ENCODE peak calls at places on chromosomes 12 and 14, in four cellular contexts. Z is K562, C is GM12878, E is WTC11. A is an unnamed sample.

GRCh38 chr14:74915826-74916225 is 7.2 kb downstream of the RPS6KL1 start:
- DNase-seq in Z (no peak), C (no peak), E (no peak), A (no peak)

GRCh38 chr12:122732611-122733010 is 2.0 kb upstream of the HCAR1 start:
- DNase-seq in Z (no peak), C (no peak), E (no peak), A (no peak)

GRCh38 chr12:66491812-66492361 is 187.0 kb downstream of the GRIP1 start:
- DNase-seq in Z (no peak), C (no peak), E (no peak), A (no peak)

GRCh38 chr12:131239384-131240094 is 285.8 kb downstream of the ADGRD1 start:
- DNase-seq in Z (peak), C (peak), E (no peak), A (no peak)

GRCh38 chr14:21278632-21279031 is 1.3 kb upstream of the RPGRIP1 start:
- DNase-seq in Z (no peak), C (no peak), E (no peak), A (no peak)

GRCh38 chr12:107718606-107719005 is 33.0 kb downstream of the PWP1 start:
- DNase-seq in Z (no peak), C (no peak), E (no peak), A (no peak)

GRCh38 chr12:108821407-108822397 is 35.7 kb downstream of the SSH1 start:
- DNase-seq in Z (peak), C (no peak), E (no peak), A (no peak)

GRCh38 chr12:105723534-105723933 is 393.0 kb downstream of the C12orf75 start:
- DNase-seq in Z (no peak), C (no peak), E (no peak), A (no peak)

GRCh38 chr12:25051583-25052190 is 102.8 kb upstream of the BCAT1 start:
- DNase-seq in Z (peak), C (peak), E (no peak), A (no peak)
- TF ChIP-seq CREM in Z (no peak), C (peak), E (no peak), A (no peak)

GRCh38 chr12:124254126-124254525 is 40.8 kb upstream of the RFLNA start:
- DNase-seq in Z (no peak), C (no peak), E (no peak), A (no peak)

GRCh38 chr12:124243936-124244335 is 51.0 kb upstream of the RFLNA start:
- DNase-seq in Z (no peak), C (no peak), E (no peak), A (no peak)

GRCh38 chr12:124252964-124253363 is 41.9 kb upstream of the RFLNA start:
- DNase-seq in Z (no peak), C (no peak), E (no peak), A (no peak)

DNA sequence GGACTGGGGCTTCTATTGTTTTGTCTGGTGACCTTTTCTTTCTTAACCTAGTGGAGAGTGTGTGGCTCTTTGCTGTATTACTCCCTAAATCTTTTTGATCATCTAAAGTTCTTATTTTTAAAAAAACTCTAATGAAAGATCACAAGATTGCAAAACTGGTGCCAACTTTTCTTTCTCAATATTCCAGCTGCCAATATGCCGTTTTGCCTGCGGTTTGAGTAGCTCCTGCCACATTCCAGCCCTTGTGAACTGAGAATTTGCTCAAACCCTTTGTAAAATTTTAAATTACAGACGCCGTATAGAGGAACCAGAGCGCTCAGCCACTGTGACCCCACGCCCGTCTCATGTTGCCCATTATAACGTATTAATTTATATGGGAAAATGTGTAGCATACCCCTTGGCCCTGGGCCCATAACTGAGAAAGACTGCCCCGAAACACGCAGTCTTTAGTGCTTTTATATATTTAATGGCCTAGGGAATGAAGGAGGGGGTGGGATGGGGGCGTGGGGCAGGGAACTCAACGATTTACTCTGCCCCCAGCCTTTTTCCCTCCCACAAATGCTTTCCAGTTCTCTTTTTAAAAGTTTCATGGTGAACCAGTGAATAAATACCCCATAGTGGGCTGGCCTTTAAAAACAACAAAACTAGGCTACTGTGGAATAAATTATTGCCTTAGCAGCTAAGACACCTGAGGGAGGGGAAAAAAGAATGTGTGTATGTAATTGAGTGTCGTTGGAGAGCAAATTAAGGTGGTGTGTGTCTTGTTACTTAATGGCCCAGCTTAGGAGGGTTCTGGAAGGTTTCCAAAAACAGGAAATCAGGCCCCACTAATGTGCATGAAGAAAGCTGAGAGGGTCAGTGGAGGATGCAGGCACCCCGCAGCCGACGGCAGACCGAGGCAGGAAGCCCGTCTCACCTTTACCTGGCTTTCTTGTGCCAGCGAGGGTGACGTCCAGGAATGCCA is 45.7 kb upstream of the RFLNA start:
- DNase-seq in Z (no peak), C (no peak), E (no peak), A (no peak)
- TF ChIP-seq CREM in Z (no peak), C (no peak), E (no peak), A (no peak)

GRCh38 chr12:50923361-50924130 is 28.8 kb upstream of the HIGD1C start:
- DNase-seq in Z (peak), C (no peak), E (no peak), A (no peak)
- TF ChIP-seq CREM in Z (no peak), C (no peak), E (no peak), A (no peak)

GRCh38 chr12:71581206-71581605 is 82.4 kb downstream of the ZFC3H1 start:
- DNase-seq in Z (no peak), C (no peak), E (no peak), A (no peak)
- TF ChIP-seq CREM in Z (no peak), C (no peak), E (no peak), A (no peak)

GRCh38 chr12:62205348-62205747 is 54.9 kb upstream of the USP15 start:
- DNase-seq in Z (no peak), C (no peak), E (no peak), A (peak)
- TF ChIP-seq CREM in Z (no peak), C (no peak), E (no peak), A (no peak)

GRCh38 chr12:120155072-120155471 is 38.5 kb upstream of the RAB35 start:
- DNase-seq in Z (no peak), C (no peak), E (no peak), A (no peak)
- TF ChIP-seq CREM in Z (no peak), C (no peak), E (no peak), A (no peak)

GRCh38 chr12:27447761-27448160 is 1.2 kb downstream of the SMCO2 start:
- DNase-seq in Z (no peak), C (no peak), E (no peak), A (no peak)
- TF ChIP-seq CREM in Z (no peak), C (no peak), E (no peak), A (no peak)

A was measured in HepG2.